ENCODE peak calls at places on chromosomes 4 and X, in nine cellular contexts. One of them, this sample, is unnamed.
A peak's percentile ranks its signal among the peaks of the same experiment; 100 is the strongest.

GRCh38 chr4:113012776-113013175 is 36.7 kb upstream of the ANK2 start:
- DNase-seq in OCI-LY7: no peak
- DNase-seq in GM23338: peak; percentile 32
- DNase-seq in PC-3: no peak
- DNase-seq in lower lobe of right lung: no peak
- DNase-seq in hepatocyte: peak; percentile 8
- DNase-seq in Peyer's patch: no peak
- DNase-seq in naive thymus-derived CD4-positive, alpha-beta T cell: no peak
- DNase-seq in sigmoid colon: no peak
- DNase-seq in this sample: no peak

GRCh38 chr4:28148221-28148620 is 1287.6 kb downstream of the STIM2 start:
- DNase-seq in OCI-LY7: no peak
- DNase-seq in GM23338: no peak
- DNase-seq in PC-3: peak; percentile 21
- DNase-seq in lower lobe of right lung: no peak
- DNase-seq in hepatocyte: no peak
- DNase-seq in Peyer's patch: no peak
- DNase-seq in naive thymus-derived CD4-positive, alpha-beta T cell: no peak
- DNase-seq in sigmoid colon: no peak
- DNase-seq in this sample: no peak

GRCh38 chr4:78665216-78665615 is 110.9 kb upstream of the BMP2K start:
- DNase-seq in OCI-LY7: no peak
- DNase-seq in GM23338: no peak
- DNase-seq in PC-3: no peak
- DNase-seq in lower lobe of right lung: no peak
- DNase-seq in hepatocyte: peak; percentile 15
- DNase-seq in Peyer's patch: no peak
- DNase-seq in naive thymus-derived CD4-positive, alpha-beta T cell: no peak
- DNase-seq in sigmoid colon: no peak
- DNase-seq in this sample: no peak

GRCh38 chr4:28916585-28916984 is 1803.6 kb upstream of the PCDH7 start:
- DNase-seq in OCI-LY7: no peak
- DNase-seq in GM23338: no peak
- DNase-seq in PC-3: peak; percentile 37
- DNase-seq in lower lobe of right lung: no peak
- DNase-seq in hepatocyte: no peak
- DNase-seq in Peyer's patch: no peak
- DNase-seq in naive thymus-derived CD4-positive, alpha-beta T cell: no peak
- DNase-seq in sigmoid colon: no peak
- DNase-seq in this sample: no peak

GRCh38 chr4:21593268-21594002 is 355.1 kb downstream of the KCNIP4 start:
- DNase-seq in OCI-LY7: no peak
- DNase-seq in GM23338: no peak
- DNase-seq in PC-3: no peak
- DNase-seq in lower lobe of right lung: no peak
- DNase-seq in hepatocyte: peak; percentile 4
- DNase-seq in Peyer's patch: no peak
- DNase-seq in naive thymus-derived CD4-positive, alpha-beta T cell: no peak
- DNase-seq in sigmoid colon: no peak
- DNase-seq in this sample: no peak

GRCh38 chr4:110128092-110128989 is 70.1 kb downstream of the ELOVL6 start:
- DNase-seq in OCI-LY7: no peak
- DNase-seq in GM23338: no peak
- DNase-seq in PC-3: no peak
- DNase-seq in lower lobe of right lung: no peak
- DNase-seq in hepatocyte: no peak
- DNase-seq in Peyer's patch: no peak
- DNase-seq in naive thymus-derived CD4-positive, alpha-beta T cell: no peak
- DNase-seq in sigmoid colon: no peak
- DNase-seq in this sample: no peak

GRCh38 chrX:9911479-9911878 is 55.7 kb upstream of the CLDN34 start:
- DNase-seq in OCI-LY7: no peak
- DNase-seq in GM23338: no peak
- DNase-seq in PC-3: peak; percentile 80
- DNase-seq in lower lobe of right lung: no peak
- DNase-seq in hepatocyte: no peak
- DNase-seq in Peyer's patch: no peak
- DNase-seq in naive thymus-derived CD4-positive, alpha-beta T cell: no peak
- DNase-seq in sigmoid colon: no peak
- DNase-seq in this sample: no peak

GRCh38 chr4:2243682-2244380 is 1.9 kb upstream of the HAUS3 start:
- DNase-seq in OCI-LY7: peak; percentile 61
- DNase-seq in GM23338: no peak
- DNase-seq in PC-3: no peak
- DNase-seq in lower lobe of right lung: peak; percentile 58
- DNase-seq in hepatocyte: peak; percentile 52
- DNase-seq in Peyer's patch: peak; percentile 69
- DNase-seq in naive thymus-derived CD4-positive, alpha-beta T cell: no peak
- DNase-seq in sigmoid colon: peak; percentile 78
- DNase-seq in this sample: peak; percentile 69

GRCh38 chr4:182593413-182593812 is 323.8 kb downstream of the DCTD start:
- DNase-seq in OCI-LY7: no peak
- DNase-seq in GM23338: no peak
- DNase-seq in PC-3: no peak
- DNase-seq in lower lobe of right lung: no peak
- DNase-seq in hepatocyte: no peak
- DNase-seq in Peyer's patch: no peak
- DNase-seq in naive thymus-derived CD4-positive, alpha-beta T cell: no peak
- DNase-seq in sigmoid colon: no peak
- DNase-seq in this sample: no peak

GRCh38 chr4:176953021-176953420 is 160.3 kb upstream of the VEGFC start:
- DNase-seq in OCI-LY7: no peak
- DNase-seq in GM23338: no peak
- DNase-seq in PC-3: no peak
- DNase-seq in lower lobe of right lung: no peak
- DNase-seq in hepatocyte: no peak
- DNase-seq in Peyer's patch: no peak
- DNase-seq in naive thymus-derived CD4-positive, alpha-beta T cell: no peak
- DNase-seq in sigmoid colon: no peak
- DNase-seq in this sample: no peak

GRCh38 chrX:65488496-65488895 is 46.1 kb downstream of the LAS1L start:
- DNase-seq in OCI-LY7: no peak
- DNase-seq in GM23338: no peak
- DNase-seq in PC-3: peak; percentile 5
- DNase-seq in lower lobe of right lung: no peak
- DNase-seq in hepatocyte: no peak
- DNase-seq in Peyer's patch: no peak
- DNase-seq in naive thymus-derived CD4-positive, alpha-beta T cell: no peak
- DNase-seq in sigmoid colon: no peak
- DNase-seq in this sample: no peak

GRCh38 chr4:129358571-129358970 is 262.6 kb downstream of the C4orf33 start:
- DNase-seq in OCI-LY7: no peak
- DNase-seq in GM23338: no peak
- DNase-seq in PC-3: peak; percentile 77
- DNase-seq in lower lobe of right lung: no peak
- DNase-seq in hepatocyte: no peak
- DNase-seq in Peyer's patch: no peak
- DNase-seq in naive thymus-derived CD4-positive, alpha-beta T cell: no peak
- DNase-seq in sigmoid colon: no peak
- DNase-seq in this sample: no peak

GRCh38 chr4:184453402-184454160 is 20.8 kb downstream of the IRF2 start:
- DNase-seq in OCI-LY7: peak; percentile 74
- DNase-seq in GM23338: peak; percentile 47
- DNase-seq in PC-3: peak; percentile 42
- DNase-seq in lower lobe of right lung: no peak
- DNase-seq in hepatocyte: peak; percentile 57
- DNase-seq in Peyer's patch: peak; percentile 75
- DNase-seq in naive thymus-derived CD4-positive, alpha-beta T cell: peak; percentile 14
- DNase-seq in sigmoid colon: no peak
- DNase-seq in this sample: no peak

GRCh38 chrX:115948018-115948923 is 222.3 kb upstream of the AGTR2 start:
- DNase-seq in OCI-LY7: no peak
- DNase-seq in GM23338: peak; percentile 13
- DNase-seq in PC-3: peak; percentile 67
- DNase-seq in lower lobe of right lung: no peak
- DNase-seq in hepatocyte: no peak
- DNase-seq in Peyer's patch: peak; percentile 61
- DNase-seq in naive thymus-derived CD4-positive, alpha-beta T cell: no peak
- DNase-seq in sigmoid colon: no peak
- DNase-seq in this sample: no peak

GRCh38 chrX:63889001-63889400 is 104.0 kb upstream of the ARHGEF9 start:
- DNase-seq in OCI-LY7: no peak
- DNase-seq in GM23338: no peak
- DNase-seq in PC-3: peak; percentile 34
- DNase-seq in lower lobe of right lung: no peak
- DNase-seq in hepatocyte: no peak
- DNase-seq in Peyer's patch: no peak
- DNase-seq in naive thymus-derived CD4-positive, alpha-beta T cell: no peak
- DNase-seq in sigmoid colon: no peak
- DNase-seq in this sample: no peak

GRCh38 chr4:20194079-20195013 is 57.4 kb upstream of the SLIT2 start:
- DNase-seq in OCI-LY7: no peak
- DNase-seq in GM23338: no peak
- DNase-seq in PC-3: peak; percentile 87
- DNase-seq in lower lobe of right lung: no peak
- DNase-seq in hepatocyte: no peak
- DNase-seq in Peyer's patch: no peak
- DNase-seq in naive thymus-derived CD4-positive, alpha-beta T cell: no peak
- DNase-seq in sigmoid colon: no peak
- DNase-seq in this sample: no peak

DNA sequence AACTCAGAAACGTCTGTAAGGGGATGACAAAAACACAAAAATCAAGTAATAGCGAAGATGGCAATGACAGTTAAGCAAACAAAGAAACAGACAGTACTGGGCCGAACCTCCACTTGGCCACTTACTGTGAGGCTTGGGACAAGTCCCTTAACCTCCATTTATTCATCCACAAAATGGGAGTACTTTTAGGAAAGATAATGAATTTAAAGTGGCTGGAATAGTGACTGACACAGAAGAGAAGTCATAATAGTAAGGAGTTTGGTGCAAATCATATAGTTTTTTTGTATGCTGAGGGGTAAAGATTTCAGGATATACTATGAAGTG is 1.4 kb upstream of the TLR6 start:
- DNase-seq in OCI-LY7: no peak
- DNase-seq in GM23338: no peak
- DNase-seq in PC-3: no peak
- DNase-seq in lower lobe of right lung: no peak
- DNase-seq in hepatocyte: no peak
- DNase-seq in Peyer's patch: no peak
- DNase-seq in naive thymus-derived CD4-positive, alpha-beta T cell: no peak
- DNase-seq in sigmoid colon: no peak
- DNase-seq in this sample: no peak
- H3K4me1 ChIP-seq in OCI-LY7: peaks cover 51% of the 10 kb centered on the region
- H3K4me1 ChIP-seq in GM23338: peaks cover 4% of the 10 kb centered on the region
- H3K4me1 ChIP-seq in PC-3: peaks cover 15% of the 10 kb centered on the region
- H3K4me1 ChIP-seq in lower lobe of right lung: peaks cover 27% of the 10 kb centered on the region
- H3K4me1 ChIP-seq in hepatocyte: no peaks in the 10 kb centered on the region
- H3K4me1 ChIP-seq in Peyer's patch: no peaks in the 10 kb centered on the region
- H3K4me1 ChIP-seq in naive thymus-derived CD4-positive, alpha-beta T cell: peaks cover 26% of the 10 kb centered on the region
- H3K4me1 ChIP-seq in sigmoid colon: peaks cover 5% of the 10 kb centered on the region
- H3K4me1 ChIP-seq in this sample: no peaks in the 10 kb centered on the region

GRCh38 chrX:20530319-20530979 is 263.7 kb upstream of the RPS6KA3 start:
- DNase-seq in OCI-LY7: peak; percentile 41
- DNase-seq in GM23338: peak; percentile 62
- DNase-seq in PC-3: peak; percentile 79
- DNase-seq in lower lobe of right lung: no peak
- DNase-seq in hepatocyte: peak; percentile 58
- DNase-seq in Peyer's patch: peak; percentile 78
- DNase-seq in naive thymus-derived CD4-positive, alpha-beta T cell: peak; percentile 10
- DNase-seq in sigmoid colon: peak; percentile 74
- DNase-seq in this sample: no peak
- H3K4me3 ChIP-seq in OCI-LY7: no peak overlapping the region
- H3K4me3 ChIP-seq in GM23338: peak overlapping the region; percentile 33
- H3K4me3 ChIP-seq in PC-3: peak overlapping the region; percentile 66
- H3K4me3 ChIP-seq in lower lobe of right lung: no peak overlapping the region
- H3K4me3 ChIP-seq in hepatocyte: no peak overlapping the region
- H3K4me3 ChIP-seq in Peyer's patch: no peak overlapping the region
- H3K4me3 ChIP-seq in naive thymus-derived CD4-positive, alpha-beta T cell: no peak overlapping the region
- H3K4me3 ChIP-seq in sigmoid colon: peak overlapping the region; percentile 17
- H3K4me3 ChIP-seq in this sample: no peak overlapping the region

DNA sequence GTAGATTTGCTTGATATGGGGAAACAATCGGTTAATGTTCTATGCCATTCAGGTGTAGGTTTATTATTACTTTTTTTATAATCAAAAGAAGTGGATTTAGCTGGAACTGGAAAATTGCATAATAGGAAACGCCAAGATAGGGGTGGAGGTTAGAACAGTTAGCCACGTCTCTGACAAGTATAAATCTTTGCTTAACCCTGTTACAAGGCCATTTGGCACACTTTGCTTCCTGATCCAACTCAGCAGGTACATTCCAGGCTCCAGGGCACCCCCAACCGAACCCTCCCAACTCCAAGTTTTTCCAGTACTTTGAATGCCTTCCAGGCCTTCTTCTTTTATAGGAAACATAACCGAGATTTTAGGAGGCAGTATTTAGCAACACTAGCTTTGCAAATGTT is 50.7 kb upstream of the ACSL4 start:
- DNase-seq in OCI-LY7: no peak
- DNase-seq in GM23338: no peak
- DNase-seq in PC-3: no peak
- DNase-seq in lower lobe of right lung: no peak
- DNase-seq in hepatocyte: no peak
- DNase-seq in Peyer's patch: no peak
- DNase-seq in naive thymus-derived CD4-positive, alpha-beta T cell: no peak
- DNase-seq in sigmoid colon: no peak
- DNase-seq in this sample: peak; percentile 53
- H3K27ac ChIP-seq in OCI-LY7: no peak overlapping the region
- H3K27ac ChIP-seq in GM23338: no peak overlapping the region
- H3K27ac ChIP-seq in PC-3: no peak overlapping the region
- H3K27ac ChIP-seq in lower lobe of right lung: no peak overlapping the region
- H3K27ac ChIP-seq in hepatocyte: no peak overlapping the region
- H3K27ac ChIP-seq in Peyer's patch: no peak overlapping the region
- H3K27ac ChIP-seq in naive thymus-derived CD4-positive, alpha-beta T cell: no peak overlapping the region
- H3K27ac ChIP-seq in sigmoid colon: no peak overlapping the region
- H3K27ac ChIP-seq in this sample: no peak overlapping the region

GRCh38 chr4:94483895-94484294 is 32.2 kb downstream of the PDLIM5 start:
- DNase-seq in OCI-LY7: no peak
- DNase-seq in GM23338: no peak
- DNase-seq in PC-3: no peak
- DNase-seq in lower lobe of right lung: no peak
- DNase-seq in hepatocyte: no peak
- DNase-seq in Peyer's patch: no peak
- DNase-seq in naive thymus-derived CD4-positive, alpha-beta T cell: no peak
- DNase-seq in sigmoid colon: no peak
- DNase-seq in this sample: no peak

GRCh38 chr4:94484818-94485217 is 33.1 kb downstream of the PDLIM5 start:
- DNase-seq in OCI-LY7: no peak
- DNase-seq in GM23338: no peak
- DNase-seq in PC-3: no peak
- DNase-seq in lower lobe of right lung: no peak
- DNase-seq in hepatocyte: no peak
- DNase-seq in Peyer's patch: no peak
- DNase-seq in naive thymus-derived CD4-positive, alpha-beta T cell: no peak
- DNase-seq in sigmoid colon: no peak
- DNase-seq in this sample: no peak

GRCh38 chr4:94480362-94480951 is 28.7 kb downstream of the PDLIM5 start:
- DNase-seq in OCI-LY7: no peak
- DNase-seq in GM23338: no peak
- DNase-seq in PC-3: no peak
- DNase-seq in lower lobe of right lung: no peak
- DNase-seq in hepatocyte: no peak
- DNase-seq in Peyer's patch: no peak
- DNase-seq in naive thymus-derived CD4-positive, alpha-beta T cell: no peak
- DNase-seq in sigmoid colon: no peak
- DNase-seq in this sample: no peak

GRCh38 chr4:94475794-94476193 is 24.1 kb downstream of the PDLIM5 start:
- DNase-seq in OCI-LY7: no peak
- DNase-seq in GM23338: no peak
- DNase-seq in PC-3: no peak
- DNase-seq in lower lobe of right lung: no peak
- DNase-seq in hepatocyte: no peak
- DNase-seq in Peyer's patch: no peak
- DNase-seq in naive thymus-derived CD4-positive, alpha-beta T cell: no peak
- DNase-seq in sigmoid colon: no peak
- DNase-seq in this sample: no peak

GRCh38 chr4:94479358-94480141 is 27.8 kb downstream of the PDLIM5 start:
- DNase-seq in OCI-LY7: no peak
- DNase-seq in GM23338: no peak
- DNase-seq in PC-3: no peak
- DNase-seq in lower lobe of right lung: no peak
- DNase-seq in hepatocyte: no peak
- DNase-seq in Peyer's patch: no peak
- DNase-seq in naive thymus-derived CD4-positive, alpha-beta T cell: no peak
- DNase-seq in sigmoid colon: no peak
- DNase-seq in this sample: no peak
- H3K4me1 ChIP-seq in OCI-LY7: no peaks in the 10 kb centered on the region
- H3K4me1 ChIP-seq in GM23338: peaks cover 26% of the 10 kb centered on the region
- H3K4me1 ChIP-seq in PC-3: peaks cover 9% of the 10 kb centered on the region
- H3K4me1 ChIP-seq in lower lobe of right lung: no peaks in the 10 kb centered on the region
- H3K4me1 ChIP-seq in hepatocyte: peaks cover 18% of the 10 kb centered on the region
- H3K4me1 ChIP-seq in Peyer's patch: peaks cover 3% of the 10 kb centered on the region
- H3K4me1 ChIP-seq in naive thymus-derived CD4-positive, alpha-beta T cell: no peaks in the 10 kb centered on the region
- H3K4me1 ChIP-seq in sigmoid colon: peaks cover 54% of the 10 kb centered on the region
- H3K4me1 ChIP-seq in this sample: no peaks in the 10 kb centered on the region

This sample was measured in upper lobe of right lung.